ENCODE peak calls at places on chromosomes 12 and 14, in four cellular contexts. A is K562, R is GM12878, W is HepG2. F is an unnamed sample.

GRCh38 chr14:88960528-88960927 is 136.1 kb downstream of the TTC8 start:
- DNase-seq in A (no peak), R (no peak), W (no peak), F (no peak)

GRCh38 chr14:99599440-99599839 is 4.6 kb downstream of the CCDC85C start:
- DNase-seq in A (no peak), R (no peak), W (no peak), F (no peak)

GRCh38 chr12:101168000-101168399 is 42.0 kb downstream of the SLC5A8 start:
- DNase-seq in A (no peak), R (no peak), W (no peak), F (no peak)

GRCh38 chr12:116336542-116337065 is 59.1 kb upstream of the MED13L start:
- DNase-seq in A (peak; percentile 67), R (peak; percentile 67), W (no peak), F (no peak)

GRCh38 chr12:5792350-5792749 is 152.7 kb downstream of the ANO2 start:
- DNase-seq in A (no peak), R (no peak), W (no peak), F (no peak)

GRCh38 chr14:75724414-75725204 is 63.6 kb downstream of the TTLL5 start:
- DNase-seq in A (no peak), R (no peak), W (no peak), F (no peak)

GRCh38 chr14:61864329-61864898 is 102.2 kb downstream of the SNAPC1 start:
- DNase-seq in A (no peak), R (no peak), W (no peak), F (no peak)

GRCh38 chr12:386651-387050 is 2.5 kb downstream of the KDM5A start:
- DNase-seq in A (no peak), R (no peak), W (no peak), F (no peak)

GRCh38 chr14:75752086-75752485 is 91.0 kb downstream of the TTLL5 start:
- DNase-seq in A (no peak), R (no peak), W (no peak), F (no peak)

GRCh38 chr14:90453401-90453951 is 56.6 kb downstream of the CALM1 start:
- DNase-seq in A (no peak), R (no peak), W (no peak), F (peak; percentile 43)

DNA sequence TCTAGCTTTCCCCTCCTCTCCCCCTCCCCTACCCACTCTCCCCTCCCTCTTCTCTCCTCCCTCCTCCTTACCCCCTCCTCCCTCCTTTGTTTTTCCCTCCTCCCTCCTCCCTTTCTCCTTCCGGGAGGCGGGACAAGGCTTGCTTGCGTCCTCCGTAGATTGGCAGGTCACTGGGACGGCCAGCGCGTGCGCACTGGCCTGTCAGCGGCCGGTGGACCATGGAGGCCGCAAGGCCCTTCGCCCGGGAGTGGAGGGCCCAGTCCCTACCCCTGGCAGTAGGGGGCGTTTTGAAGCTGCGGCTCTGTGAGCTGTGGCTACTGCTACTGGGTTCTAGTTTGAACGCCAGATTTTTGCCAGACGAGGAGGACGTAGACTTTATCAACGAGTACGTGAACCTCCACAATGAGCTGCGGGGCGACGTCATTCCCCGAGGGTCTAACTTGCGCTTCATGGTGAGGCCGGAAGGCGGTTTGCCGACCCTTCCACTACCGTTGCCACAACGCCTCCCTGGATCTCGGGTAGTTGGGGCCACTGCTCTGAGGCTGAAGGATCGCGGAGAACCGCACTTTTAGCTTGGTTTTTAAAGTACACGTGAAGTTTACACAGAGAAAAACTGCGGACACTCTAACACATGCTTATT is at the start of gene GLIPR1L2:
- DNase-seq in A (peak; percentile 73), R (peak; percentile 86), W (peak; percentile 10), F (peak; percentile 98)
- TF ChIP-seq POLR2AphosphoS5 in A (no peak), R (peak; percentile 49), W (no peak), F (peak; percentile 72)

GRCh38 chr12:96239711-96240234 is 45.6 kb downstream of the ELK3 start:
- DNase-seq in A (no peak), R (no peak), W (no peak), F (no peak)

GRCh38 chr12:96242597-96242996 is 48.4 kb downstream of the ELK3 start:
- DNase-seq in A (peak; percentile 44), R (no peak), W (no peak), F (no peak)

GRCh38 chr12:96240251-96240650 is 46.1 kb downstream of the ELK3 start:
- DNase-seq in A (no peak), R (no peak), W (no peak), F (no peak)

GRCh38 chr12:96240656-96241055 is 46.5 kb downstream of the ELK3 start:
- DNase-seq in A (no peak), R (no peak), W (no peak), F (no peak)

GRCh38 chr12:96241484-96242256 is 47.5 kb downstream of the ELK3 start:
- DNase-seq in A (no peak), R (no peak), W (no peak), F (no peak)
- TF ChIP-seq ATF2 in A (no peak), R (no peak), W (no peak), F (no peak)

GRCh38 chr14:81559385-81559784 is 25.7 kb upstream of the SEL1L start:
- DNase-seq in A (no peak), R (no peak), W (no peak), F (no peak)
- TF ChIP-seq YY1 in A (no peak), R (no peak), W (no peak), F (no peak)

DNA sequence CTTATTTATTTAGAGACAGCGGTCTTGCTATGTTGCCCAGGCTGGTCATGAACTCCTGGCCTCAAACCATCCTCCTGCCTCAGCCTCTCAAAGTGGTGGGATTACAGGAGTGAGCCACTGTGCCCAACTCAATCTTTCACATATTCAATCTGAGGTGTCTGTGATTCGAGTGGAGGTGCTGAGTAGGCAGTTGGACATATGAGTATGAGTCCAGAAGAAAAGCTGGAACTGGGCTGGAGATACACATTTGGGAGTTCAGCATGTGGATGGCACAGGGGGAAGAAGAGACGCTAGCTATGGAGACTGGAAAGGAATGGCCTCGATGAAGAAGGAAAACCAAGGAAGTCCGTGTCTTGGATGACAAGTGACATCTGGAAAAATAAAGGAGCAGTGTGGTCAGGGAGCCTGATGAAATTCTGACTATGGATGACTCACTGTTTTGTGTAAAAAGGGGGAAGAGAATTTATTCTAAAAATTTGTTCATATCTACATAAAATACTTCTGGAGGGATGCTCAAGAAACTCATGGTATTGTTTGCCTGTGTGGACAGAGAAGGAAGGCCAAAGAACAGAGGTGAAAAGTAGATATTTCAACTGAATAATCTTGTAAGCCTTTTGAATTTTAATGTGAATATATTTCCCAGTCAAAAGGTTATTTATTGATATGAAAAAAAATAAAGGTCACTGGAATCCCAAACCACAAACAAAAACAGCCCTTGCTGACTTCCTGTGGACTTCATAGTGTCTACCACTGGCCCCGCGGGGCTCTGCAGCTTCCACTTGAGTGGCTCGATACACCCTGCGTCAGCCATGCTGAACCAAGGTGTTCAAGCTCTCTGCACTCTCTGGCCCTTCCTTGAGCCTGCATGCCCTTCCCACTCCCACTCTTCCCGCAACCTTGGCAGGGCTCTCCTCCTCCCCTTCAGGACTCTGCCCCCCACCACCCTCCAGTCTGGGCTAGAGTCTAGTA is 8.9 kb upstream of the LTA4H start:
- DNase-seq in A (no peak), R (no peak), W (no peak), F (no peak)
- TF ChIP-seq POLR2AphosphoS5 in A (no peak), R (no peak), W (no peak), F (no peak)

F was measured in H1.